ENCODE peak calls at places on chromosome 5, in four cellular contexts. M is thyroid gland, J is Peyer's patch, R is mammary epithelial cell. T is an unnamed sample. For H3K4me1, the result is how much of the 10 kb centered on the place peaks cover.

GRCh38 chr5:109409061-109409843 is 522 bp downstream of the PJA2 start:
- DNase-seq in R (peak), J (peak), M (peak), T (peak)

GRCh38 chr5:109297900-109298299 is 111.9 kb downstream of the PJA2 start:
- DNase-seq in R (no peak), M (no peak), J (no peak), T (no peak)

GRCh38 chr5:40165789-40166728 is 513.7 kb upstream of the PTGER4 start:
- DNase-seq in M (no peak), J (no peak), R (peak), T (no peak)

GRCh38 chr5:142939884-142940283 is 169.7 kb downstream of the ARHGAP26 start:
- DNase-seq in R (no peak), J (no peak), M (no peak), T (no peak)

GRCh38 chr5:137954131-137954879 is 65.0 kb downstream of the PKD2L2 start:
- DNase-seq in R (peak), J (no peak), M (peak), T (peak)

GRCh38 chr5:31707294-31707693 is 68.4 kb downstream of the PDZD2 start:
- DNase-seq in R (no peak), M (no peak), J (no peak), T (no peak)

GRCh38 chr5:10505517-10506095 is 58.3 kb upstream of the ANKRD33B start:
- DNase-seq in J (peak), M (no peak), R (no peak), T (no peak)

GRCh38 chr5:78677777-78678668 is 29.5 kb upstream of the LHFPL2 start:
- DNase-seq in J (no peak), M (peak), R (peak), T (peak)

GRCh38 chr5:77210091-77211012 is at the start of gene PDE8B:
- DNase-seq in J (no peak), R (no peak), M (peak), T (no peak)

GRCh38 chr5:103523319-103523718 is 39.3 kb downstream of the NUDT12 start:
- DNase-seq in J (no peak), M (no peak), R (peak), T (peak)

GRCh38 chr5:14781106-14781505 is 90.5 kb downstream of the ANKH start:
- DNase-seq in M (no peak), R (no peak), J (no peak), T (no peak)

GRCh38 chr5:68416714-68417113 is 201.2 kb downstream of the PIK3R1 start:
- DNase-seq in J (no peak), M (no peak), R (no peak), T (no peak)

GRCh38 chr5:43290726-43291125 is 22.5 kb downstream of the HMGCS1 start:
- DNase-seq in R (no peak), M (no peak), J (no peak), T (no peak)

GRCh38 chr5:73519531-73520283 is 21.5 kb downstream of the BTF3 start:
- DNase-seq in M (peak), R (peak), J (peak), T (peak)

GRCh38 chr5:179765400-179765799 is 28.4 kb upstream of the LTC4S start:
- DNase-seq in R (peak), J (no peak), M (no peak), T (no peak)

GRCh38 chr5:179759961-179760541 is 27.4 kb downstream of the MAML1 start:
- DNase-seq in M (no peak), R (peak), J (no peak), T (no peak)

GRCh38 chr5:179763215-179763945 is 30.4 kb upstream of the LTC4S start:
- DNase-seq in R (peak), M (peak), J (peak), T (peak)

GRCh38 chr5:179762079-179762780 is 29.6 kb downstream of the MAML1 start:
- DNase-seq in J (peak), M (peak), R (peak), T (peak)

GRCh38 chr5:179762781-179763176 is 30.2 kb downstream of the MAML1 start:
- DNase-seq in M (no peak), J (no peak), R (peak), T (no peak)
- H3K4me3 ChIP-seq in M (no peak), J (no peak), R (no peak), T (no peak)

DNA sequence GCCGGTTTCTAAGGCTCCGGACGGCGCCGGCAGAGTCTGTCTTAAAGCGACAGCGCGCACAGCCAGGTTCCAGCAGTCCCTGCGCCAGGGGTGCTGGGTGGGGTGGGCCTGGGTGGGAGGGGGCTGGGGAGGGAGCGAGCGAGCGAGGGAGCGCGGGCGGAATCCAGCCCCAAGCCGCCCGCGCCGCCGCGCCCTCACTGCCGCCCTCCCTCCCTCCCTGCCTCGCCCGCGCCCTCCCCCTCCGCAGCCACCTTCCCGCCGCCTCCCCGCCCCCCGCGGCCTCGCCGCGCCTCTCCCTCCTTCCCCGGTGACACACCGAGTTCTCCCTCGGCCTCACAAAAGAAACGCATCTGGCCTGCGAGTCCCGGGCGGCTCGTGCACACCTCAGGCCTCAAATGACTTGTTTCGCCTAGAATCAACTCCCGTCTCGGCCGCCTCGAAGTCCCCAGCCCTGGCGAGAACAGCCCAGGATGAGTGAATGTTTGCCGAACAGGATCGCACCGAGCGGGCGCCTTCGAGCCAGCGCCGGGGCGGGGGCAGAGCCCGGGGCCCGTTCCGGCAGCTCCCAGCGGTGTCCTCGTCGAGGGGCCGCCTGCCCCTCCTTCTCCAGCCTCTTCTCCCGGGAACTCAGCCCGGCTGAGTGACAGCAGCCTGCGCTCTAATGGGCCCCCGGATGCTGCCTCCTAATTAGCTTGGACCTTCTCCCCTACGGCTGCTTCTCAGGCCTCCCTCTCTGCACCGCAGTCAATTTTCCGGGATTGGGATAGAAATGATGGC is at the start of gene PITX1:
- DNase-seq in R (peak), M (peak), J (no peak), T (peak)
- H3K4me1 ChIP-seq in R (under half), M (under half), J (under half), T (under half)

DNA sequence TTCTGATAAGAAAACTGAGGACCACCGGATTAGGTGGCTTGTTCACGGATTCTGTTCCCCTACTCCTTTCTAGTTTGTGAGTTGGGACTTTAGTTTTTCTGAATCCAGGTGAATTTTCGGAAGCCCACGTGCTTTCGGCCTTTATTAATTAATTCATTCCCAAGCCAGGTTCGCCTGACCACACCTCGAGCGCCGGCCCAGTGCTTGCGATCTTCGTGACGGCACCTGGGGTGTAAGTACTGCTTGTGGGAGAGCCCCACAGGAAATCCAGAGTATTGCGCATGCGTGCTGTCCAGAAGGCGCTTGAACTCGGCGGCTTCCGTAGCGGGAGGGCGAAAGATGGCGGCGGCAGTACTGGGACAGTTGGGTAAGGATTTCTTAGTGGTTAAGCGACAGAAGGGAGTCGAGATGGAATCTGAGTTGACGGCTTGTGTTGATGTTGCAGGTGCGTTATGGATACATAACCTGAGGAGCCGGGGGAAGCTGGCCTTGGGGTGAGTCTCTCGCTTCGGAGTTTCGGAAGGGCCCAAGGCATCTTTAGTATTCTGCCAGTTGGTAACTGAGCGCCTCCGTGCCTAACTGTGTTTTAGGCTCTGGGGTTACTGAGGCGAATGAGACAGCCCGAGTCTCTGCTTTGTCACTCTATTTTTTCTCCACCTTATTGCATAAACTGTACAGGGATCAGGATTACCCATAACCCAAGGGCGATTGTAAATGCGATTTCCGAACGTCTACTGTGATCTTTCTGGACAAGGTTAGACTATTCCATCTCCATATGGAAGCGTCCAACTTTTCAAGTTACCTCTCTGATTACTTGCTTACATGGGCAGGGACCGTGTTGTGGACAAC is at the start of gene MRPL22:
- DNase-seq in J (peak), R (peak), M (peak), T (peak)
- TF ChIP-seq CTCF in J (peak), R (no peak), M (peak), T (peak)

GRCh38 chr5:141343242-141343952 is at the start of gene PCDHGA3:
- DNase-seq in M (no peak), R (peak), J (no peak), T (no peak)

GRCh38 chr5:141343953-141344463 is 379 bp downstream of the PCDHGA3 start:
- DNase-seq in J (no peak), R (no peak), M (no peak), T (no peak)

GRCh38 chr5:141342773-141343172 is 856 bp upstream of the PCDHGA3 start:
- DNase-seq in M (no peak), J (no peak), R (no peak), T (no peak)

DNA sequence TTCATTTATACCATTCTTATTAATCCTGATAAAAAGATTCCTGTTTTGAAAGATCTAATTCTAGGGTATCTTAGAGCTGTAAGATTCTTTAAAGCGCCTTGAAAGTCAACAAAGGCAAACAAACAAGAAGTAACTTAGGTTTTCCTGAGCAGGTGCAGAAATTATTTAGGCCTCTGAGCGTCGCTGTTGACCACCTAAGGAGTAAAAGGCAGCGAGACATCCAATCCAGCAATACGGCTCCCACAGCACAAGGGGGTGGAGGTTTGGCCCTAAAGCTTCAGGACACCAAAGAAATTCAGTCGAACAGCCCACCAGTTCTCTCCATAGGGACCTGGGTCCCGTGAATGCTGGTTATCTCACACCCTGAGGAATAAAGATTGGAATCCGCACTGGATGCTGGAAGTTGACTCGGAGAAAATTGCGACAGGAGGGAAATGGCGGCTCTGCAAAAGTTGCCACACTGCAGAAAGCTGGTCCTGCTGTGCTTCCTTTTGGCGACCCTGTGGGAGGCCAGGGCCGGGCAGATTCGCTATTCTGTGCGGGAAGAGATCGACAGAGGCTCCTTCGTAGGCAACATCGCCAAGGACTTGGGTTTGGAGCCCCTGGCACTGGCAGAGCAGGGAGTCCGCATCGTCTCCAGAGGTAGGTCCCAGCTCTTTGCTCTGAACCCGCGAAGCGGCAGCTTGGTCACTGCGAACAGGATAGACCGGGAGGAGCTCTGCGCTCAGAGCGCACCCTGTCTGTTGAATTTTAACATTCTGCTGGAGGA is at the start of gene PCDHGA2:
- DNase-seq in R (peak), J (no peak), M (peak), T (no peak)
- H3K4me3 ChIP-seq in R (peak), J (no peak), M (peak), T (no peak)

DNA sequence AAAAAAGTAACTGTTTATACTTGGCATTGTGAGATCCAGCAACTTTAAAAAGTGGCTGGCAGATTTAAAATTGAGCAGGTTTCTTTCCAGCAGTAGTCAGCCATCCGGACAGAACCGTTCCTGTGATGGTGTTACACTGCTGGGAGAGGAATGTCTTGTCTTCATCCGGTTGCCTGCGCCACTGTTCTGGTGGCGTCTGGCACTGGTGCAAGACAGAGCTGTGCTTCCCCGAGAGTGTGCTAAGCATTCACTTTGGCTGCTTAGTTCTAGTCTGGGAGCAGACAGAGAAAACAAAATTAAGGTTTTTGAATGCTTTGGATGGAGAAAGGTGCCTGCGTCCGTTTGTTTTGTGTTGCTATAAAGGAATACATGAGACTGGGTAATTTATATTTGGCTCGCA is 35.5 kb upstream of the CREBRF start:
- DNase-seq in R (no peak), J (no peak), M (peak), T (no peak)
- H3K4me1 ChIP-seq in R (under half), J (under half), M (half or more), T (under half)

GRCh38 chr5:135750506-135750905 is 84.0 kb upstream of the SLC25A48 start:
- DNase-seq in M (no peak), J (no peak), R (no peak), T (no peak)
- TF ChIP-seq CTCF in M (no peak), J (no peak), R (peak), T (no peak)

GRCh38 chr5:107669543-107670027 is 1.2 kb downstream of the EFNA5 start:
- DNase-seq in M (peak), J (no peak), R (peak), T (peak)

GRCh38 chr5:107670028-107670926 is 460 bp downstream of the EFNA5 start:
- DNase-seq in R (peak), J (no peak), M (peak), T (peak)

GRCh38 chr5:107671742-107672211 is 1.0 kb upstream of the EFNA5 start:
- DNase-seq in M (no peak), J (no peak), R (peak), T (peak)

GRCh38 chr5:107672212-107673105 is 1.7 kb upstream of the EFNA5 start:
- DNase-seq in R (peak), J (no peak), M (peak), T (peak)

DNA sequence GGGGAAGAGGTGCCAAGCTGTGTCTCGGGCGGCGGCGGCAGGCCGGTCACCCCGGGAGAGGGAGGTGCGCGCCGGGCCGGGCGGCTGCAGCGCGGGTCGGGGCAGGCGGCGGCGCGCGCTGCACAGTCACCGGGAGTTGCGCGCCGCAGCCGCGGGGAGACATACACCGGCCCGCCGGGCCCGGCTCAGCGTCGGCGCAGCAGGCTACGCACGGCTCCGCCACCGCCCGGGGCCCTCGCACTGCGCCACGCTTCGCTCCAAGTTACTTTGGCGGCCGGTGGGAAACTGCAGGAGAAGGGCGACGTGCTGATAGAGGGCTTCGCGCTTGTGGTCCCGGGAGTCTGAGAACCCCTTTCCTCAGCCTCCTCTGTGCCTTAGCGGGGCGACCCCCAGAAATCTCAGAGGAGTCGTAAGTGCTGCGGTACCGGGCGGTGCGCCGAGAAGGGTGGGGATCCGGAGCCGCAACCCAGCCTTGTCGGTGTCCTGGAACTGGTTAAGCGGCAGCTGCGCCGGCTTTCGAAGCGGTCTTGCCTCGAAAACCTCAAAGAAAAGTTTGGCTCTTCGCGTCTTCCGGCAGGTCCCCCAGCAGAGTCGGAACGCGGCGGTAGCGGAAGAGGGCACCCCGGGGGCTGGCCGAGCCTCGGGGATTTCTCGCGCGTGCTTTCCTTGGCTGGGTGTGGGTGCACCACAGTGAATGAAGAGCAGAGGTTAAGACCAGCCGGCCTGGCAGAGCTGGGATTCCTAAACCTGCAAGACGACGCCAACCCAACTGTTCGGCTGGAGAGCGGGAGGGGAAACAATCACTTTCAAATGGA is at the start of gene EFNA5:
- DNase-seq in M (peak), R (peak), J (no peak), T (peak)
- H3K4me3 ChIP-seq in M (peak), R (peak), J (peak), T (peak)

T was measured in transverse colon.